ENCODE peak calls at places on chromosome 12, in five cellular contexts. V is IMR-90, Y is HepG2, R is K562, Z is GM12878. C is an unnamed sample. For H3K9me3, the result is how much of the 10 kb centered on the place peaks cover.

GRCh38 chr12:82793882-82794281 is 107.2 kb downstream of the TMTC2 start:
- DNase-seq in R (no peak), V (no peak), Y (no peak), Z (no peak), C (no peak)

GRCh38 chr12:113786107-113786506 is 180.0 kb downstream of the RBM19 start:
- DNase-seq in R (no peak), Y (peak), Z (no peak), V (no peak), C (no peak)

GRCh38 chr12:48787791-48788521 is 933 bp downstream of the ADCY6 start:
- DNase-seq in Y (no peak), R (no peak), Z (no peak), V (no peak), C (no peak)

GRCh38 chr12:102510463-102510862 is 30.1 kb upstream of the IGF1 start:
- DNase-seq in R (no peak), V (no peak), Y (no peak), Z (no peak), C (no peak)

GRCh38 chr12:105067511-105068031 is 16.7 kb downstream of the ALDH1L2 start:
- DNase-seq in Z (no peak), R (no peak), Y (no peak), V (peak), C (no peak)

GRCh38 chr12:112153181-112153899 is 28.0 kb downstream of the TRAFD1 start:
- DNase-seq in Y (no peak), V (no peak), Z (no peak), R (no peak), C (no peak)

GRCh38 chr12:115922952-115923564 is 354.4 kb downstream of the MED13L start:
- DNase-seq in Y (peak), R (peak), V (no peak), Z (no peak), C (peak)

GRCh38 chr12:108876550-108876949 is 3.3 kb upstream of the DAO start:
- DNase-seq in V (no peak), Z (no peak), R (no peak), Y (no peak), C (no peak)

GRCh38 chr12:51012570-51013236 is 13.5 kb downstream of the SLC11A2 start:
- DNase-seq in R (no peak), Y (no peak), V (no peak), Z (no peak), C (no peak)

GRCh38 chr12:109200825-109201495 is 84.6 kb downstream of the ACACB start:
- DNase-seq in Y (no peak), Z (no peak), R (no peak), V (no peak), C (no peak)

GRCh38 chr12:31582155-31582554 is 8.8 kb downstream of the DENND5B start:
- DNase-seq in Z (no peak), V (peak), R (no peak), Y (no peak), C (no peak)

GRCh38 chr12:30839643-30840190 is 85.0 kb upstream of the CAPRIN2 start:
- DNase-seq in V (no peak), Y (no peak), Z (no peak), R (no peak), C (no peak)

GRCh38 chr12:57894577-57895292 is 46.6 kb upstream of the ATP23 start:
- DNase-seq in V (no peak), Z (no peak), Y (no peak), R (no peak), C (no peak)

GRCh38 chr12:94195483-94195882 is 47.1 kb downstream of the PLXNC1 start:
- DNase-seq in R (no peak), Y (no peak), Z (no peak), V (no peak), C (no peak)

GRCh38 chr12:70180140-70180539 is 63.1 kb upstream of the CNOT2 start:
- DNase-seq in Z (no peak), Y (no peak), V (no peak), R (no peak), C (no peak)

GRCh38 chr12:124633269-124633953 is 66.0 kb upstream of the NCOR2 start:
- DNase-seq in Y (no peak), Z (no peak), R (peak), V (peak), C (peak)

GRCh38 chr12:131773582-131774221 is 54.5 kb upstream of the MMP17 start:
- DNase-seq in V (no peak), R (no peak), Z (peak), Y (no peak), C (no peak)

GRCh38 chr12:57840701-57841100 is 5.8 kb downstream of the CTDSP2 start:
- DNase-seq in Z (no peak), Y (peak), V (peak), R (peak), C (no peak)

GRCh38 chr12:14256139-14256538 is 109.3 kb upstream of the ATF7IP start:
- DNase-seq in Y (no peak), R (no peak), Z (no peak), V (peak), C (no peak)

GRCh38 chr12:62190921-62191746 is 69.1 kb upstream of the USP15 start:
- DNase-seq in Y (no peak), V (peak), Z (no peak), R (no peak), C (no peak)

GRCh38 chr12:43126652-43127051 is 425.4 kb downstream of the ADAMTS20 start:
- DNase-seq in V (no peak), R (no peak), Y (no peak), Z (no peak), C (no peak)

GRCh38 chr12:30797689-30798088 is 42.9 kb upstream of the CAPRIN2 start:
- DNase-seq in Z (no peak), V (no peak), R (no peak), Y (no peak), C (no peak)

GRCh38 chr12:94929780-94930179 is 73.7 kb downstream of the NDUFA12 start:
- DNase-seq in V (no peak), Y (no peak), Z (no peak), R (no peak), C (no peak)

GRCh38 chr12:24759155-24759554 is 189.7 kb downstream of the BCAT1 start:
- DNase-seq in Z (no peak), Y (peak), R (peak), V (peak), C (no peak)

GRCh38 chr12:107593713-107594381 is 91.8 kb upstream of the PWP1 start:
- DNase-seq in Z (peak), R (peak), Y (no peak), V (no peak), C (peak)

GRCh38 chr12:91219511-91219910 is 36.9 kb upstream of the DCN start:
- DNase-seq in V (peak), Y (no peak), Z (no peak), R (no peak), C (no peak)

GRCh38 chr12:113587720-113588119 is 116.0 kb upstream of the LHX5 start:
- DNase-seq in Z (no peak), V (no peak), Y (no peak), R (no peak), C (no peak)

GRCh38 chr12:66352899-66353298 is 50.6 kb downstream of the HELB start:
- DNase-seq in R (no peak), Z (no peak), V (no peak), Y (no peak), C (no peak)

GRCh38 chr12:6941786-6942185 is 1.8 kb upstream of the RNU7-1 start:
- DNase-seq in Z (no peak), V (no peak), R (no peak), Y (no peak), C (no peak)

GRCh38 chr12:65828711-65829339 is 4.5 kb downstream of the HMGA2 start:
- DNase-seq in Z (no peak), Y (no peak), R (no peak), V (no peak), C (no peak)

GRCh38 chr12:7304456-7304855 is 584 bp downstream of the ACSM4 start:
- DNase-seq in Y (no peak), R (no peak), V (no peak), Z (no peak), C (no peak)

GRCh38 chr12:9940370-9940769 is 8.2 kb upstream of the CLEC2A start:
- DNase-seq in R (peak), Z (no peak), V (peak), Y (no peak), C (no peak)

GRCh38 chr12:89179983-89180382 is 172.3 kb downstream of the DUSP6 start:
- DNase-seq in Y (no peak), Z (no peak), R (peak), V (peak), C (peak)

GRCh38 chr12:95077341-95077740 is 3.9 kb upstream of the NR2C1 start:
- DNase-seq in V (no peak), Z (no peak), R (no peak), Y (no peak), C (no peak)

GRCh38 chr12:101018540-101018939 is 191.5 kb downstream of the SLC5A8 start:
- DNase-seq in Y (peak), Z (no peak), V (peak), R (no peak), C (peak)

GRCh38 chr12:84994436-84994835 is 41.6 kb downstream of the TSPAN19 start:
- DNase-seq in R (no peak), V (peak), Y (no peak), Z (no peak), C (no peak)

GRCh38 chr12:99686142-99686541 is 38.6 kb downstream of the GARIN6 start:
- DNase-seq in R (no peak), Y (no peak), Z (no peak), V (no peak), C (no peak)
- H3K9me3 ChIP-seq in R (under half), Y (under half), Z (under half), V (under half), C (under half)

GRCh38 chr12:3770891-3771290 is 18.0 kb upstream of the CRACR2A start:
- DNase-seq in Y (no peak), R (no peak), Z (no peak), V (peak), C (no peak)
- TF ChIP-seq BHLHE40 in Y (no peak), R (no peak), Z (no peak), V (no peak), C (no peak)

GRCh38 chr12:34304001-34304400 is 281.7 kb downstream of the ALG10 start:
- DNase-seq in Z (no peak), Y (no peak), V (no peak), R (no peak), C (no peak)

GRCh38 chr12:34303091-34303870 is 281.0 kb downstream of the ALG10 start:
- DNase-seq in V (no peak), Y (no peak), R (no peak), Z (no peak), C (no peak)

GRCh38 chr12:34304546-34304945 is 282.2 kb downstream of the ALG10 start:
- DNase-seq in Y (no peak), V (no peak), Z (no peak), R (no peak), C (no peak)

GRCh38 chr12:34306133-34306830 is 284.0 kb downstream of the ALG10 start:
- DNase-seq in R (no peak), Y (no peak), Z (no peak), V (no peak), C (no peak)

GRCh38 chr12:34305176-34305575 is 282.9 kb downstream of the ALG10 start:
- DNase-seq in Y (no peak), V (no peak), R (no peak), Z (no peak), C (no peak)
- H3K9me3 ChIP-seq in Y (under half), V (half or more), R (under half), Z (under half), C (under half)

GRCh38 chr12:47207829-47208248 is 128.1 kb upstream of the AMIGO2 start:
- DNase-seq in V (no peak), R (no peak), Z (peak), Y (no peak), C (no peak)

GRCh38 chr12:47209014-47209413 is 129.3 kb upstream of the AMIGO2 start:
- DNase-seq in Z (no peak), Y (no peak), R (no peak), V (no peak), C (no peak)

GRCh38 chr12:47206450-47206830 is 126.7 kb upstream of the AMIGO2 start:
- DNase-seq in Y (no peak), R (no peak), Z (no peak), V (no peak), C (no peak)

GRCh38 chr12:47205532-47206449 is 126.0 kb upstream of the AMIGO2 start:
- DNase-seq in Z (no peak), V (no peak), Y (no peak), R (peak), C (no peak)

GRCh38 chr12:47207005-47207717 is 127.4 kb upstream of the AMIGO2 start:
- DNase-seq in V (no peak), Y (no peak), R (peak), Z (peak), C (no peak)
- TF ChIP-seq BHLHE40 in V (no peak), Y (no peak), R (peak), Z (peak), C (no peak)

DNA sequence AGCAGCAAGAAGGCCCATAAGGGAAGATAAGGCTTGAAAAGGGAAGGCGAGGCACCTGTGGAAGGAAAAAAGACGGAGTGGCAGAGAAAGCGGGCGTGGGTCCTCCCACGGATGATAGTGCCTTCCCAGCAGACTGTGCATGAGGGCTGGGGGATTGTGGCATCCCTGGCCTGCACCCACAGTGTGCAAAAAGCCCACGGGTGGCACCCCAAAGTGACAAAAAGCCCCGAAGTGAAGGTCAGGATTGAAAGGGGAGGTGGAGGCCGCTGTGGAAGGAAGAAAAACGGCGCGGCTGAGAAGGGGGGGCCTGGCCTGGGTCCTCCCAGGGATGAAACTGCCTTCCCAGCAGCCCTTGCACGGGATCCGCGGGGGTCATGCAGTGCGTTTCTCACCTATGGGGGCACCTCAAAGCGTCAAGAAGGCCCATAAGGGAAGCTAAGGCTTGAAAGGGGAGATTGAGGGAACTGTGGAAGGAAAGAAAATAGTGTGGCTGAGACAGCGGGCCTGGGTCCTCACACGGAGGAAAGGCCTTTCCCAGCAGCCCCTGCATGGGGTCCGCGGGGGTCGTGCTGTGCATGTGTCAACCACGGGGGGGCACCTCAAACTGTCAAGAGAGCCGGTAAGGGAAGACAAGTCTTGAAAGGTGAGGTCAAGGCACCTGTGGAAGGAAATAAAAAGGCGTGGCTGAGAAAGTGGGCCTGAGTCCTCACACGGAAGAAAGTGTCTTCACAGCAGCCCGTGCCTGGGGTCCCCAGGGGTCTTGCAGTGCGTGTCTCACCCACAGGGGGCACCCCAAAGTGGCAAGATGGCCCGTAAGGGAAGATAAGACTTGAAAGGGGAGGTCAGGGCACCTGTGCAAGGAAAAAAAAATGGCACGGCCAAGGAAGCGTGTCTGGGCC is 274.1 kb downstream of the ALG10 start:
- DNase-seq in R (no peak), V (no peak), Z (no peak), Y (no peak), C (no peak)
- H3K9me3 ChIP-seq in R (under half), V (half or more), Z (under half), Y (under half), C (under half)

GRCh38 chr12:583251-583869 is 79.9 kb downstream of the NINJ2 start:
- DNase-seq in Z (no peak), Y (peak), V (no peak), R (no peak), C (no peak)
- TF ChIP-seq BHLHE40 in Z (no peak), Y (peak), V (no peak), R (no peak), C (no peak)

DNA sequence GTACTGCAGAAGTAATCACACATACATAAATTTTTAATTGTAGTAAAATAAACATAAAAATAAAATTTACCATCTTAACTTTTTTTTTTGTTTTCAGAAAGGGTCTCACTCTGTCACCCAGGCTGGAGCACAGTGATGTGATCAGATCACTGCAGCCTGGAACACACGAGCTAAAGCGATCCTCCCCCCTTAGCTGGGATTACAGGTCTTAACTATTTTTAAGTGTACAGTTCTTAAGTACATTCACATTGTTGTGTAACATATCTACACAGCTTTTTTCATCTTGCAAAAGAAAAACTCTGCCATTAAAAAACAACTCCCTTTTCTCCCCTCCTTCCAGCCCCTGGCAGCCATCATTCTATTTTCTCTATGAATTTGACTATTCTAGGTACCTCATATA is 92.3 kb downstream of the PPP1R12A start:
- DNase-seq in R (no peak), Z (no peak), Y (no peak), V (no peak), C (no peak)
- H3K9me3 ChIP-seq in R (under half), Z (under half), Y (under half), V (under half), C (under half)

DNA sequence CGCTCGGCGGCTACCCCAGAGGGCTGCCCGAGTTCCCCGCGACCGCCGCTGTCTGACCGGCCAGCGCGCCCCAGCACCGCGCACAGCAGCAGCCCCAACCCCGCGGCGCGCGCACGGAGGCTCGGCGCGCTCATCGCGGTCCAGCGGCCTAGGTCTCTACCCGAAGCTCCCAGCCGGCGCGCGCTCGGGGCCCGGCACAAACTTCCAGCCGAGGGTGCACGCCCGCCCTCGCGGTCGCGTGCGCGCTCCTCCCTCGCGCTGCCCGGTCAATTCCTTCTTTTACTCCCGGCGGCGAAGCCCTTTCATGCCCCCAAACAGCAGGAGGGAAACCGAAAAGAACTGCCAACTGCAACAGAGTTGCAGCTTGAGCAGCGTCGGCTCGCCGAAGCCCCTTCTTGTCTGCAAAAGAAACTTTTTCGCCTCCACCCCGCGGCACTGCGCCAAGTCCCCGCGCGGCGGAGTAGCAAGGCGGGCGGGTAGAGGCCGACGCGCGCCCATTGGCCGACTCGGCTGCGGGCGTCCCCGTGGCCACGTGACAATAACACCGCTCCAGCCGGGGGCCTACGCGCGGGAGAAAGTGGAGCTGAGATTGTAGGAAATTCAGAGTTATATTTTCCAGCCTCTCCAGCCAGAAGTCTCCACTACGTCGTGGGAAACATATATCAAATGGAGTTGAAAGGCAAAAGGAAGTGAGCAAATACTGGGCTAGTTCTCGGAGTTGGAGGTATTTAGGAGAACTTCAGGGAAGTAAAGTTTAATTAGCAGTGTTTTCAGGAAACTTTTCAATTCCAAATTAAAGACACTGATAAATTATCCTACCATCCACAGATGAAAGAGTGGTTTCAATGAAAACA is at the start of gene LRIG3:
- DNase-seq in R (peak), V (peak), Z (no peak), Y (peak), C (peak)
- TF ChIP-seq BHLHE40 in R (no peak), V (peak), Z (peak), Y (peak), C (no peak)

GRCh38 chr12:23088594-23088993 is 463.6 kb downstream of the ETNK1 start:
- DNase-seq in Y (no peak), R (no peak), V (no peak), Z (no peak), C (no peak)
- H3K9me3 ChIP-seq in Y (under half), R (under half), V (under half), Z (under half), C (under half)

DNA sequence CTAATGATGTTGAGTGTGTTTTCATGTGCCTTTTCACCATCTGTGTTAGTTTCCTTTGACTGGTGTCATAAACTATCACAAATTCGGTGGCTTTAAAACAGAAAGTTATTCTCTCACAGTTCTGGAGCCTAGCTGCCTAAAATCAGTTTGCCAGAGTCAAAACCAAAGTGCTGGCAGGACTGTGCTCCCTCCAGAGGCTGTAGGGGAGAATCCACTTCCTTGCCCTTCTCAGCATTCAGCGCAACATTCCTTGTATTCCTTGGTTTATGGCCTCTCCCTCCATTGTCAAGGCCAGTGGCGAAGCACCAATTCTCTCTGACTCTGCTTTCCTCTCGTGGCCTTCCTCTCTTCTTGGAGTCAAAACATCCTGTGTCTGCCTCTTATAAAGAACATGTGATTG is 174.2 kb upstream of the PDE3A start:
- DNase-seq in Z (no peak), Y (no peak), V (peak), R (no peak), C (no peak)
- TF ChIP-seq BHLHE40 in Z (no peak), Y (no peak), V (no peak), R (no peak), C (no peak)